ENCODE peak calls at places on chromosome 22, in six cellular contexts. A is gastrocnemius medialis, M is A549, E is stomach, S is sigmoid colon, B is body of pancreas. H is an unnamed sample. For H3K4me1, the result is how much of the 10 kb centered on the place peaks cover.

GRCh38 chr22:20176421-20177060 is 25.7 kb upstream of the CCDC188 start:
- DNase-seq in M (no peak), E (no peak), B (no peak), S (no peak), A (no peak), H (no peak)

GRCh38 chr22:24952837-24953293 is 349 bp downstream of the KIAA1671 start:
- DNase-seq in B (peak), E (peak), M (peak), A (peak), S (peak), H (no peak)

GRCh38 chr22:19995611-19996339 is 20.8 kb downstream of the ARVCF start:
- DNase-seq in B (no peak), M (no peak), A (no peak), E (no peak), S (no peak), H (no peak)

GRCh38 chr22:46409631-46410210 is 74.2 kb downstream of the TRMU start:
- DNase-seq in A (no peak), M (no peak), S (no peak), B (no peak), E (no peak), H (no peak)

GRCh38 chr22:50479686-50480085 is 1.7 kb upstream of the ADM2 start:
- DNase-seq in E (no peak), M (no peak), B (no peak), S (no peak), A (no peak), H (no peak)

GRCh38 chr22:27754247-27754887 is 47.2 kb downstream of the MN1 start:
- DNase-seq in S (no peak), M (no peak), B (no peak), A (no peak), E (no peak), H (no peak)

GRCh38 chr22:48751539-48752437 is 1075.9 kb downstream of the BRD1 start:
- DNase-seq in M (no peak), B (no peak), S (peak), E (peak), A (no peak), H (peak)

GRCh38 chr22:17359501-17359900 is 9.8 kb upstream of the CECR2 start:
- DNase-seq in B (no peak), E (no peak), A (no peak), S (no peak), M (no peak), H (no peak)

GRCh38 chr22:40631925-40632324 is 4.6 kb downstream of the MRTFA start:
- DNase-seq in M (no peak), E (no peak), B (no peak), S (peak), A (no peak), H (no peak)

GRCh38 chr22:35477911-35478582 is 62.6 kb upstream of the RASD2 start:
- DNase-seq in M (peak), A (peak), S (peak), E (no peak), B (peak), H (no peak)

GRCh38 chr22:35528967-35529366 is 11.7 kb upstream of the RASD2 start:
- DNase-seq in S (no peak), E (no peak), A (no peak), M (no peak), B (no peak), H (no peak)

GRCh38 chr22:23070418-23071162 is at the start of gene GNAZ:
- DNase-seq in M (peak), B (no peak), S (peak), E (no peak), A (no peak), H (no peak)

GRCh38 chr22:49948116-49948515 is 12.5 kb upstream of the PIM3 start:
- DNase-seq in B (no peak), E (peak), S (no peak), A (no peak), M (no peak), H (no peak)

GRCh38 chr22:17443413-17444203 is 74.3 kb downstream of the CECR2 start:
- DNase-seq in A (peak), B (no peak), E (no peak), S (no peak), M (no peak), H (no peak)

GRCh38 chr22:46607483-46608114 is 12.6 kb upstream of the GRAMD4 start:
- DNase-seq in E (no peak), M (no peak), S (no peak), B (no peak), A (no peak), H (no peak)

GRCh38 chr22:26770624-26771023 is 113.2 kb downstream of the MIAT start:
- DNase-seq in M (no peak), E (no peak), B (no peak), S (no peak), A (no peak), H (no peak)

GRCh38 chr22:24208012-24208749 is 26.9 kb downstream of the SUSD2 start:
- DNase-seq in E (peak), S (peak), A (peak), M (peak), B (peak), H (no peak)

GRCh38 chr22:36211237-36211881 is 9.8 kb upstream of the APOL4 start:
- DNase-seq in E (no peak), S (no peak), B (peak), A (no peak), M (no peak), H (no peak)

GRCh38 chr22:25765016-25765367 is 23.0 kb downstream of the MYO18B start:
- DNase-seq in A (peak), S (no peak), B (no peak), E (no peak), M (no peak), H (no peak)

GRCh38 chr22:39765029-39765428 is 128.5 kb downstream of the ENTHD1 start:
- DNase-seq in A (no peak), B (no peak), E (no peak), M (no peak), S (no peak), H (no peak)

GRCh38 chr22:48575567-48576332 is 1251.9 kb downstream of the BRD1 start:
- DNase-seq in A (no peak), S (no peak), M (no peak), E (no peak), B (no peak), H (no peak)

GRCh38 chr22:39802682-39803081 is 90.9 kb downstream of the ENTHD1 start:
- DNase-seq in E (no peak), M (no peak), S (no peak), A (no peak), B (no peak), H (no peak)

GRCh38 chr22:49627217-49628181 is 200.2 kb downstream of the BRD1 start:
- DNase-seq in A (no peak), S (no peak), M (no peak), E (no peak), B (no peak), H (no peak)

GRCh38 chr22:27880778-27881394 is 38.2 kb downstream of the PITPNB start:
- DNase-seq in A (no peak), B (peak), M (peak), E (no peak), S (no peak), H (no peak)

GRCh38 chr22:33335611-33336279 is 277.6 kb upstream of the SYN3 start:
- DNase-seq in S (no peak), B (no peak), A (no peak), E (no peak), M (peak), H (no peak)
- TF ChIP-seq POLR2A in S (no peak), B (no peak), A (no peak), E (no peak), M (no peak), H (no peak)

GRCh38 chr22:32996276-32996675 is 61.9 kb downstream of the SYN3 start:
- DNase-seq in E (no peak), B (no peak), M (no peak), S (no peak), A (no peak), H (no peak)

GRCh38 chr22:32998373-32998772 is 59.8 kb downstream of the SYN3 start:
- DNase-seq in E (no peak), A (no peak), S (no peak), B (no peak), M (no peak), H (no peak)

GRCh38 chr22:32999039-32999861 is 58.9 kb downstream of the SYN3 start:
- DNase-seq in S (no peak), E (no peak), A (no peak), M (no peak), B (no peak), H (no peak)

GRCh38 chr22:32996702-32997101 is 61.5 kb downstream of the SYN3 start:
- DNase-seq in B (no peak), E (no peak), M (peak), S (peak), A (peak), H (no peak)

GRCh38 chr22:32997295-32997694 is 60.9 kb downstream of the SYN3 start:
- DNase-seq in S (no peak), M (no peak), A (no peak), E (no peak), B (no peak), H (no peak)
- H3K27ac ChIP-seq in S (no peak), M (no peak), A (no peak), E (no peak), B (no peak), H (no peak)

GRCh38 chr22:42301742-42302102 is 31.3 kb upstream of the TCF20 start:
- DNase-seq in M (no peak), A (no peak), S (no peak), E (no peak), B (no peak), H (no peak)

GRCh38 chr22:42298746-42299145 is 28.3 kb upstream of the TCF20 start:
- DNase-seq in E (no peak), A (no peak), S (no peak), M (no peak), B (no peak), H (no peak)

GRCh38 chr22:42299586-42300285 is 29.3 kb upstream of the TCF20 start:
- DNase-seq in S (no peak), E (peak), M (no peak), A (peak), B (peak), H (no peak)

GRCh38 chr22:42301072-42301741 is 30.8 kb upstream of the TCF20 start:
- DNase-seq in A (no peak), S (no peak), M (no peak), E (no peak), B (no peak), H (no peak)

GRCh38 chr22:42300286-42301071 is 30.0 kb upstream of the TCF20 start:
- DNase-seq in M (no peak), B (no peak), S (no peak), E (peak), A (no peak), H (no peak)
- H3K4me1 ChIP-seq in M (under half), B (under half), S (under half), E (under half), A (under half), H (under half)

DNA sequence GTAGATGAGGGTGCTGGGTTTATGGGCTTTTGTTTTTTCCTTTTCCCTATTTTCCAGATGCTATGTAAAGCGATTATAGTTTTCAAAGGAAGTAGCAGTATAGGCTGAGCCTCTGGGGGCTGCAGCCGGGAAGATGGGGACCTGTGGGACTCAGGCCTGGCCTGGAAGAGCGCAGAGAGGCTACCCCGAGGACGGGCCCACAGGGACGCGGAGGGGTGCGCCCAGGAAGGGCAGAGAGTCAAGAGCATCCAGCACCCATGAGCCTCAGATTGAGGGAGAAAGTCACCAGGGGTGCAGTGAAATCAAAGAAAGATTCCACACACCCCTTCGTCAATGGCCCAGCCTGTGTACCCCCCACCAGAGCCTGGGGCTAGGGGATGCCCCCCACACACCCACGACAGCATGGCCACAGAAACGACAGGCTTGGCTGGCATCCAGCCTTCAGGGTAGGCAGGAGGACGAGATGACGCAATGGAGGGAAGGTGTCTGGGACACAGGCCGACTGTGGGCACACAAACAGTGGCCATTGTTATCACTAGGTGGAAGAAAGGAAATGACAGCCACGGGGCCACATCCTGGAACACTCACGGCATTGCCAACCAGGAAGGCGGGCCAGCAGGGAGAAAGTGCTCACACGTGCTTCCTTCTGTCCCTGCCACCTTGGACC is 9.0 kb downstream of the PLA2G6 start:
- DNase-seq in B (peak), M (no peak), E (peak), S (peak), A (peak), H (no peak)
- TF ChIP-seq POLR2A in B (no peak), M (no peak), E (no peak), S (no peak), A (no peak), H (no peak)

GRCh38 chr22:42927966-42928365 is 70.9 kb upstream of the ARFGAP3 start:
- DNase-seq in E (no peak), S (no peak), B (no peak), M (no peak), A (no peak), H (no peak)

GRCh38 chr22:42926768-42927167 is 69.7 kb upstream of the ARFGAP3 start:
- DNase-seq in A (no peak), B (no peak), E (no peak), S (no peak), M (no peak), H (no peak)

GRCh38 chr22:42926034-42926433 is 69.0 kb upstream of the ARFGAP3 start:
- DNase-seq in E (peak), B (no peak), A (no peak), S (no peak), M (peak), H (no peak)

GRCh38 chr22:42924436-42924835 is 67.4 kb upstream of the ARFGAP3 start:
- DNase-seq in A (no peak), S (peak), B (no peak), M (no peak), E (no peak), H (no peak)

GRCh38 chr22:42925598-42925997 is 68.5 kb upstream of the ARFGAP3 start:
- DNase-seq in B (no peak), A (no peak), S (no peak), E (no peak), M (no peak), H (no peak)
- H3K27ac ChIP-seq in B (peak), A (no peak), S (peak), E (peak), M (peak), H (no peak)

DNA sequence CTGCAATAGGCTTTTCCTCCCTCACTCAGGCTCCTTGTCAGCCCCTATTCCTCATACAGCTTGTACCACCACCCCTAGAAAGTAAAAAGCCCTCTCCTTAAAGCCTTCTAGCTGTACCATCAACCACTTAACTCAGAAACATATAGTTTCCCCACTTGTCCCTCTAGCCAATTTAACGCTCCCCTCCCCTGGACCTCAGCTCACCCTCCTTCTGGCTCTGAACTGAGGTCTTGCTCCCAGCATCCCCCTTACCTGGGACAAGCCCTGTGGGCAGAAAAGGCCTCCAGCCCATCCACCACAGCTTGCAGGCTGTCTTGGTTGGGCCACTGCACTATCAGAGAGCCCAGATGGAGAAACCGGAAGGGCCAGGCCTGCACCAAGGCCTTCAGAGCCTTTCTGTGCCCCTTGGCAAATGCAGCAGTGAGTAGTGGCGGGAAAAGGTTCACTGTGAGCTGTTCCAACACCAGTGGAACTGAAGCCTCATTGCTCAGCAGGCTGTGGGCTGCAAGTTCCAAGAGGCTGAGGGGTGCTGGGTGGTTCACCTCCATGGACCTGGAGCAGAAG is 12.4 kb upstream of the TOP3B start:
- DNase-seq in B (no peak), M (no peak), S (no peak), E (no peak), A (no peak), H (no peak)
- H3K4me1 ChIP-seq in B (under half), M (under half), S (under half), E (under half), A (under half), H (under half)